ENCODE peak calls at places on chromosomes 5 and 9, in five cellular contexts. U is ascending aorta, G is uterus, I is PC-3, H is GM13976. V is an unnamed sample.
A peak's percentile ranks its signal among the peaks of the same experiment; 100 is the strongest.

GRCh38 chr9:137611623-137612609 is 6.4 kb downstream of the ARRDC1 start:
- DNase-seq in U (peak; percentile 80), G (no peak), I (peak; percentile 96), H (no peak), V (peak; percentile 70)

GRCh38 chr5:54639621-54640020 is 122.1 kb downstream of the SNX18 start:
- DNase-seq in U (no peak), G (no peak), I (no peak), H (no peak), V (no peak)

GRCh38 chr9:25850803-25851202 is 172.6 kb upstream of the TUSC1 start:
- DNase-seq in U (no peak), G (no peak), I (no peak), H (no peak), V (no peak)

GRCh38 chr9:114116061-114116747 is 17.1 kb upstream of the KIF12 start:
- DNase-seq in U (no peak), G (no peak), I (no peak), H (no peak), V (no peak)

GRCh38 chr9:14907360-14907685 is 2.9 kb downstream of the FREM1 start:
- DNase-seq in U (no peak), G (no peak), I (no peak), H (no peak), V (no peak)

GRCh38 chr5:178069909-178070308 is 43.4 kb upstream of the N4BP3 start:
- DNase-seq in U (no peak), G (no peak), I (peak; percentile 70), H (peak; percentile 49), V (no peak)

GRCh38 chr9:15718423-15718822 is 165.6 kb downstream of the CCDC171 start:
- DNase-seq in U (no peak), G (no peak), I (no peak), H (no peak), V (no peak)

GRCh38 chr9:18985464-18985951 is 47.5 kb downstream of the SAXO1 start:
- DNase-seq in U (no peak), G (no peak), I (no peak), H (no peak), V (no peak)

GRCh38 chr9:134189167-134189474 is 24.8 kb upstream of the RNU6ATAC start:
- DNase-seq in U (peak; percentile 60), G (peak; percentile 22), I (no peak), H (no peak), V (no peak)

GRCh38 chr5:83026930-83027687 is 50.1 kb downstream of the TMEM167A start:
- DNase-seq in U (no peak), G (no peak), I (no peak), H (peak; percentile 26), V (no peak)

GRCh38 chr9:94899464-94900221 is 173.1 kb downstream of the AOPEP start:
- DNase-seq in U (no peak), G (no peak), I (no peak), H (no peak), V (no peak)

GRCh38 chr9:109319631-109320233 is 1.1 kb downstream of the EPB41L4B start:
- DNase-seq in U (no peak), G (no peak), I (no peak), H (peak; percentile 48), V (no peak)

GRCh38 chr5:94577466-94578245 is 40.7 kb downstream of the KIAA0825 start:
- DNase-seq in U (no peak), G (no peak), I (no peak), H (peak; percentile 31), V (no peak)

GRCh38 chr5:175478008-175478383 is 364 bp upstream of the SFXN1 start:
- DNase-seq in U (no peak), G (no peak), I (no peak), H (peak; percentile 28), V (no peak)

GRCh38 chr9:19049872-19050636 is 827 bp downstream of the RRAGA start:
- DNase-seq in U (no peak), G (no peak), I (peak; percentile 26), H (no peak), V (no peak)

GRCh38 chr5:72842816-72843215 is 26.4 kb downstream of the TNPO1 start:
- DNase-seq in U (no peak), G (no peak), I (peak; percentile 64), H (peak; percentile 18), V (no peak)

GRCh38 chr9:38074441-38074943 is 5.5 kb upstream of the SHB start:
- DNase-seq in U (peak; percentile 62), G (no peak), I (no peak), H (no peak), V (no peak)

GRCh38 chr5:67897980-67898379 is 317.6 kb upstream of the PIK3R1 start:
- DNase-seq in U (no peak), G (no peak), I (no peak), H (no peak), V (no peak)

GRCh38 chr9:93978498-93978897 is 23.3 kb upstream of the BARX1 start:
- DNase-seq in U (no peak), G (no peak), I (peak; percentile 11), H (no peak), V (no peak)

GRCh38 chr9:126399251-126399650 is 72.6 kb downstream of the MVB12B start:
- DNase-seq in U (no peak), G (no peak), I (no peak), H (no peak), V (no peak)

GRCh38 chr9:126395439-126396212 is 69.0 kb downstream of the MVB12B start:
- DNase-seq in U (no peak), G (no peak), I (peak; percentile 74), H (no peak), V (no peak)

GRCh38 chr9:126394802-126395201 is 68.2 kb downstream of the MVB12B start:
- DNase-seq in U (no peak), G (no peak), I (no peak), H (no peak), V (no peak)

GRCh38 chr9:126398403-126399058 is 71.9 kb downstream of the MVB12B start:
- DNase-seq in U (peak; percentile 82), G (peak; percentile 81), I (peak; percentile 66), H (peak; percentile 87), V (peak; percentile 94)

DNA sequence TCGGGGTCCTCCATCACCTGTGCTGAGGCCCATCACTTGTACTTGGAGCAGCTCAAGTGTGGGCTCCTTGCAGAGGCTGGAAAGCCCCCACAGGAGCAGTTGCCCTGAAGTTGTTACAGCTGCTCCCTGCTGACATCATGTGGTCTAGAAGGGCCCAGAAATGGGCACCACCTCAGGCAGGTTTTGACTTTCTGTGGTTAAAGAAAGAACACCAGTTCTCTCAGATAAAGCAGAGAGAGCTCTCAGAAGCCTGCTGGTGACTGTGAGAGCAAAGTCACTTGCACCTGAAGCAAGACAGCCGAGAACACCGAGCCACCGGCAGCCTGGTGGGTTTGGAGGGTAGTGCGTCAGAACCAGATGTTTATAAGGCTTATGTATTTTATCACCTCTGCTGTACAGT is 70.4 kb downstream of the MVB12B start:
- DNase-seq in U (no peak), G (no peak), I (no peak), H (peak; percentile 46), V (no peak)
- TF ChIP-seq CTCF in U (no peak), G (no peak), I (peak; percentile 12), H (no peak), V (peak; percentile 57)

DNA sequence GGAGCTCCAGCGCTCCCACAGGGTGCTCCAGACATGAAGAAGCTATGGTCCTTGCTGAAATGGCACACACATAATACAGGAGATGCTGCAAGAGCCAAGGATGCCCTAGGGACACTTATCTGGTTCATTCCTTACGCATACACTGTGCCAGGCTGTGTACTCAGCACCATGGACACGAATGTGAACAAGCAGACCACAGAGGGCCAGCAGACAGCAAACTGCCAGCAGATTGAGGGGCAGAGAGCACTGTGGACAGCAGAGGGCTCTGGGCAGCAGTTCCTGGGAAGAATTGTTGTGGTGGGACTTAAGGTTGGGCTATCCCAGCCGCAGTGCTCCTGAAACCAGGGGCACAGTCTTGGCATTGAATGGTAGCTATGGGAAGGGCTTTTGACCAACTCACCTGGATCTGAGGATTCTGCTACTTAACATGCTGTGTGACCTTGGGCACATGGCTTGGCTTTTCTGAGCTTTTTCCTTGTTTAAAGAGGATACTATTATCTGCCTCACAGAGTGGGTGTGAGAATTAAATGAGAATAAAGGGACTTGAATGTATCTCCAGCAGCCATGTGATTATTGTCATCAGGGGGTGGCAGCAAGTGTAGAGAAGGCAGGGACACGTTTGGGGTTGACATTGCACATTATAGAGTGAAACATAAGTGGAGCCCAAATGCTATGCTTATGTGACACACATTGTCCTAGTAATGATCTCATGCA is 30.0 kb downstream of the PPARGC1B start:
- DNase-seq in U (no peak), G (no peak), I (no peak), H (no peak), V (no peak)
- TF ChIP-seq CTCF in U (no peak), G (no peak), I (no peak), H (no peak), V (no peak)

GRCh38 chr5:6784481-6784880 is 71.2 kb downstream of the TENT4A start:
- DNase-seq in U (no peak), G (no peak), I (no peak), H (no peak), V (no peak)

GRCh38 chr5:6781711-6782110 is 68.5 kb downstream of the TENT4A start:
- DNase-seq in U (no peak), G (no peak), I (peak; percentile 65), H (no peak), V (no peak)

GRCh38 chr5:6785161-6785860 is 72.1 kb downstream of the TENT4A start:
- DNase-seq in U (no peak), G (no peak), I (no peak), H (no peak), V (no peak)

GRCh38 chr5:6783787-6784186 is 70.6 kb downstream of the TENT4A start:
- DNase-seq in U (peak; percentile 3), G (no peak), I (no peak), H (no peak), V (no peak)

GRCh38 chr5:6780802-6781391 is 67.7 kb downstream of the TENT4A start:
- DNase-seq in U (no peak), G (no peak), I (peak; percentile 52), H (peak; percentile 45), V (no peak)
- TF ChIP-seq CTCF in U (no peak), G (no peak), I (peak; percentile 89), H (peak; percentile 28), V (no peak)

GRCh38 chr9:80698725-80699124 is 990.6 kb downstream of the TLE1 start:
- DNase-seq in U (no peak), G (no peak), I (peak; percentile 56), H (no peak), V (no peak)
- TF ChIP-seq CTCF in U (no peak), G (no peak), I (peak; percentile 47), H (no peak), V (no peak)

V was measured in mesothelial cell of epicardium.